ENCODE peak calls at places on chromosomes 13 and 19, in four cellular contexts. Q is ovary; C is stomach; S is CD4-positive, alpha-beta T cell. R is an unnamed sample.

GRCh38 chr19:48644839-48645651 is 942 bp downstream of the CA11 start:
- DNase-seq in Q (peak; percentile 83), C (peak; percentile 83), S (peak; percentile 73), R (peak; percentile 87)

GRCh38 chr19:38204096-38204495 is 19.9 kb downstream of the DPF1 start:
- DNase-seq in Q (no peak), C (no peak), S (no peak), R (no peak)

GRCh38 chr19:32875428-32875827 is 5.9 kb upstream of the SLC7A9 start:
- DNase-seq in C (no peak), S (no peak), Q (no peak), R (no peak)

GRCh38 chr13:74794582-74794981 is 660.4 kb upstream of the KLF12 start:
- DNase-seq in S (no peak), C (no peak), Q (no peak), R (no peak)

GRCh38 chr19:57664269-57665127 is 4.2 kb upstream of the ZSCAN4 start:
- DNase-seq in Q (peak; percentile 74), S (peak; percentile 34), C (peak; percentile 31), R (no peak)

GRCh38 chr19:12872941-12873890 is 8.0 kb downstream of the DNASE2 start:
- DNase-seq in Q (peak; percentile 89), S (no peak), C (peak; percentile 88), R (peak; percentile 46)

GRCh38 chr19:44973982-44974735 is 19.0 kb downstream of the CLPTM1 start:
- DNase-seq in Q (no peak), S (no peak), C (no peak), R (no peak)

GRCh38 chr13:67650471-67650870 is 420.3 kb upstream of the PCDH9 start:
- DNase-seq in C (no peak), S (no peak), Q (no peak), R (no peak)

GRCh38 chr19:47210689-47211316 is 20.2 kb downstream of the BBC3 start:
- DNase-seq in C (peak; percentile 87), Q (peak; percentile 73), S (peak; percentile 79), R (peak; percentile 63)

GRCh38 chr13:38954291-38954690 is 36.3 kb downstream of the STOML3 start:
- DNase-seq in S (no peak), C (no peak), Q (no peak), R (no peak)

GRCh38 chr13:105787518-105788085 is 747.9 kb downstream of the EFNB2 start:
- DNase-seq in Q (no peak), S (no peak), C (no peak), R (no peak)

GRCh38 chr19:49496574-49497008 is 357 bp downstream of the RPS11 start:
- DNase-seq in Q (no peak), S (no peak), C (no peak), R (no peak)

GRCh38 chr19:22545751-22546150 is 88.4 kb upstream of the ZNF492 start:
- DNase-seq in Q (peak; percentile 80), C (no peak), S (no peak), R (no peak)

GRCh38 chr19:38839816-38840582 is 8.4 kb upstream of the ECH1 start:
- DNase-seq in C (no peak), Q (no peak), S (no peak), R (no peak)

GRCh38 chr13:109345433-109345941 is 440.9 kb downstream of the IRS2 start:
- DNase-seq in Q (no peak), C (no peak), S (no peak), R (no peak)

GRCh38 chr19:54674021-54674617 is 11.3 kb downstream of the LILRB4 start:
- DNase-seq in Q (no peak), C (no peak), S (no peak), R (no peak)

GRCh38 chr13:42266464-42266863 is 5.5 kb upstream of the AKAP11 start:
- DNase-seq in Q (no peak), C (no peak), S (no peak), R (no peak)

GRCh38 chr13:65913173-65913572 is 1317.0 kb downstream of the PCDH9 start:
- DNase-seq in C (no peak), S (no peak), Q (no peak), R (no peak)

R was measured in T-helper 2 cell.